ENCODE peak calls at places on chromosomes 5 and 9, in eight cellular contexts. D is epithelial cell of esophagus; V is foreskin fibroblast; T is H1; L is CD8-positive, alpha-beta T cell; E is heart left ventricle; A is astrocyte of the spinal cord; U is activated CD8-positive, alpha-beta T cell treated with anti-CD3 and anti-CD28 coated beads for 36 hours. B is an unnamed sample.

GRCh38 chr5:146291421-146292074 is 47.1 kb upstream of the POU4F3 start:
- DNase-seq in D (peak), V (peak), T (no peak), L (no peak), E (no peak), A (peak), U (peak), B (peak)

GRCh38 chr5:173577166-173577565 is 39.3 kb downstream of the BOD1 start:
- DNase-seq in D (no peak), V (no peak), T (no peak), L (no peak), E (no peak), A (no peak), U (no peak), B (no peak)

GRCh38 chr5:1312993-1313833 is 18.3 kb upstream of the TERT start:
- DNase-seq in D (peak), V (no peak), T (no peak), L (peak), E (no peak), A (no peak), U (peak), B (peak)

GRCh38 chr9:136667217-136667939 is 4.7 kb downstream of the EGFL7 start:
- DNase-seq in D (no peak), V (no peak), T (no peak), L (no peak), E (no peak), A (no peak), U (no peak), B (no peak)

GRCh38 chr9:13076616-13077015 is 202.9 kb downstream of the MPDZ start:
- DNase-seq in D (peak), V (no peak), T (no peak), L (no peak), E (no peak), A (no peak), U (no peak), B (no peak)

GRCh38 chr5:15789661-15790060 is 289.7 kb downstream of the FBXL7 start:
- DNase-seq in D (no peak), V (no peak), T (no peak), L (no peak), E (no peak), A (no peak), U (no peak), B (no peak)

GRCh38 chr9:136856541-136857141 is 4.5 kb downstream of the MAMDC4 start:
- DNase-seq in D (no peak), V (no peak), T (no peak), L (no peak), E (peak), A (no peak), U (no peak), B (no peak)

GRCh38 chr5:175460126-175460525 is 16.1 kb upstream of the DRD1 start:
- DNase-seq in D (peak), V (no peak), T (no peak), L (no peak), E (no peak), A (no peak), U (peak), B (no peak)

GRCh38 chr9:129987047-129987446 is 55.9 kb downstream of the FNBP1 start:
- DNase-seq in D (no peak), V (no peak), T (no peak), L (no peak), E (no peak), A (no peak), U (peak), B (peak)

DNA sequence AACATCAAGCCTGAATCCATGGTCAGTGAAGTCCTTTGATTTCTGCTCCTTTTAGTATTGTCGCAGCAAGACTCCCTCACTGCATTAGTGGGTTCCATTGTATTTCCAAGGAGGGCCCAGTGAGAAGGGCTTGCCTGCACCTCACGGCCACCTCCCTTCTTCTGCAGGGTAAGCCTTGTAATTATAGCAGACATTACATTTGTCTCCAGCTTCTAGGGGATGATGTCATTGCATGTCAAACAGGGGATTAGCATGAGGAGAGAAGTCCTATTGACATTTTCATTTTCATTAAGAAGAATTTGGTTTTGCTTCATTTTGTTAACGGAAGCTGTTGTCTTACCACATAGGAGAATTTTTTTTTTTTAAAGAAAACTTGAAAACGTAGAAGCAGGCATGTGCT is 27.0 kb downstream of the MAP1B start:
- DNase-seq in D (peak), V (no peak), T (no peak), L (no peak), E (no peak), A (peak), U (no peak), B (no peak)
- TF ChIP-seq CTCF in D (peak), V (no peak), T (no peak), L (no peak), E (no peak), A (peak), U (no peak), B (no peak)

GRCh38 chr9:8486095-8486494 is 686.5 kb upstream of the DMAC1 start:
- DNase-seq in D (peak), V (peak), T (peak), L (no peak), E (peak), A (peak), U (peak), B (no peak)
- TF ChIP-seq CTCF in D (peak), V (no peak), T (peak), L (no peak), E (peak), A (peak), U (no peak), B (no peak)

GRCh38 chr9:120711841-120712538 is 2.3 kb downstream of the MEGF9 start:
- DNase-seq in D (peak), V (no peak), T (no peak), L (no peak), E (no peak), A (no peak), U (peak), B (no peak)

GRCh38 chr9:120714846-120715231 is 569 bp upstream of the MEGF9 start:
- DNase-seq in D (peak), V (no peak), T (no peak), L (no peak), E (peak), A (no peak), U (no peak), B (no peak)

GRCh38 chr9:120712539-120713031 is 1.7 kb downstream of the MEGF9 start:
- DNase-seq in D (peak), V (no peak), T (no peak), L (no peak), E (no peak), A (no peak), U (no peak), B (no peak)

GRCh38 chr9:120714088-120714845 is at the start of gene MEGF9:
- DNase-seq in D (peak), V (peak), T (peak), L (peak), E (peak), A (peak), U (peak), B (peak)

DNA sequence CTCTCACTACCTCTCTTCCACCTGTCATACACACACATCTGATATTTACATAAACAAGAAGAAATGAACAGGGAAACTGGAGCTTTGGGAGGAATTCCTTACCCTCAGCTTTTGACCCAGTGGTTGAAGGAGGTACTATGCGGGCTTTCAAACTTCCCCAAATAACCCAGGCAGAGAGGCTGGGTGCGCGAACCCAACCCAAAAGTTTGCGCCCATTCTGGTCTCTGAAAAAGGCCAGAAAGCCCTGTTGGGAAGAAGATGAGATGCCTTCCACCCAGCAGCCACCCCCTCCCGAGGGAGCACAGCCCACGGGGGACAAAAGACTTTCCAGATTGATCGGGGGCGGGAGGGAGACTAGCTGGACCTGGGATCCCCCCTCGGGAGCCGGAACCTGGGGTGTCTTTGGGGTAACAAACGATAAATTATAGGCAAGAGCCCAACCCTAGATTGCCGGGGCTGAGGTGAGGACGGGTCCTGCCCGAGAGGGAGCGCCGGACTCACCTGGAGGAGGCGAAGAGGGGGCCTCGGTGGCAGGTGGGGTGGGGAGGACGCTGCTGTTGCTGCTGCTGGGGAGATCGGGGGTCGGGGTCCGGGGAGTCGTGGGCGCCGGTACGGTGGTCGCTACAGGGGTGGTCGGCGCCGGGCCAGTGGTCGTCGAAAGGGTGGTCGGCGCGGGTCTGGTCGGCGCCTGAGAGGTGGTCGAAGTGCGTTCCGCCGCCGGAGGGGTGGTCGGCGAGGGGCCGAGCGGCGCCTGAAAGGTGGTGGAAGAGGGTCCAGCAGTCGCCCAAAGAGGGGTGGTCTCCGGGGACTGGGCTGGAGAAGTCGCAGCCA is 798 bp downstream of the MEGF9 start:
- DNase-seq in D (peak), V (no peak), T (no peak), L (no peak), E (peak), A (no peak), U (peak), B (peak)
- TF ChIP-seq CTCF in D (peak), V (no peak), T (no peak), L (no peak), E (peak), A (no peak), U (no peak), B (no peak)

GRCh38 chr9:121055642-121056143 is 5.6 kb upstream of the C5 start:
- DNase-seq in D (peak), V (no peak), T (no peak), L (no peak), E (no peak), A (no peak), U (no peak), B (no peak)
- TF ChIP-seq CTCF in D (peak), V (peak), T (peak), L (peak), E (no peak), A (peak), U (peak), B (no peak)

GRCh38 chr9:101388507-101388993 is 3.7 kb upstream of the BAAT start:
- DNase-seq in D (peak), V (no peak), T (no peak), L (no peak), E (no peak), A (no peak), U (no peak), B (no peak)
- TF ChIP-seq CTCF in D (peak), V (peak), T (peak), L (no peak), E (no peak), A (peak), U (no peak), B (no peak)

GRCh38 chr5:150992705-150993104 is 27.7 kb upstream of the GPX3 start:
- DNase-seq in D (no peak), V (no peak), T (no peak), L (no peak), E (no peak), A (no peak), U (no peak), B (no peak)

GRCh38 chr5:150993422-150993821 is 27.0 kb upstream of the GPX3 start:
- DNase-seq in D (no peak), V (no peak), T (no peak), L (no peak), E (no peak), A (no peak), U (no peak), B (no peak)

GRCh38 chr5:150987746-150988145 is 32.6 kb upstream of the GPX3 start:
- DNase-seq in D (no peak), V (no peak), T (no peak), L (no peak), E (no peak), A (no peak), U (no peak), B (no peak)

GRCh38 chr5:150993836-150994412 is 26.5 kb upstream of the GPX3 start:
- DNase-seq in D (no peak), V (no peak), T (no peak), L (no peak), E (no peak), A (no peak), U (no peak), B (no peak)

DNA sequence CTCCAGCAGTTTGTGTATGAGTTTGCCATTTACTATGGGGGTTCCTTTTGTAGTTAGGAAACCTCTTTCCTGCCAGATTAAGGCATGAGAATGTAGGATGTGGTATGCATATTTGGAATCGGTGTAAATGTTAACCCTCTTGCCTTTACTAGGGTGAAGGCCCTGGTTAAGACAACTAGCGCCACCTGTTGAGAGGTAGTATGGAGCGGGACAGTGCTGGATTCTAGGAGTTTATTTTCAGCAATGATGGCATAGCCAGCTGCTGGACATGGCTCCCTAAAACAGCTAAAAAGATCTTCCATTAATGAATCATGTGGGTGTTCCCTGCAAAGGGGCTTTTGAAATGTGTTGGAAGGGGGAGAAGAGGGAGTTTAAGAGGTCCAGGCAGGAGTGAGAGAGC is 30.7 kb upstream of the GPX3 start:
- DNase-seq in D (no peak), V (no peak), T (peak), L (no peak), E (no peak), A (no peak), U (peak), B (no peak)
- TF ChIP-seq CTCF in D (no peak), V (no peak), T (peak), L (no peak), E (no peak), A (peak), U (peak), B (no peak)